ENCODE peak calls at places on chromosomes 16 and 17, in five cellular contexts. F is endothelial cell of umbilical vein, Y is fibroblast of mammary gland, V is GM06990, A is left ventricle myocardium inferior. T is an unnamed sample.
A peak's percentile ranks its signal among the peaks of the same experiment; 100 is the strongest.

GRCh38 chr17:81073967-81074366 is 39.0 kb downstream of the BAIAP2 start:
- DNase-seq in A (no peak), Y (no peak), F (no peak), V (no peak), T (no peak)

GRCh38 chr17:19386974-19387920 is at the start of gene MFAP4:
- DNase-seq in F (no peak), Y (peak; percentile 86), V (no peak), A (peak; percentile 74), T (no peak)

GRCh38 chr17:72754513-72754912 is 338.0 kb downstream of the SLC39A11 start:
- DNase-seq in F (no peak), Y (no peak), V (no peak), A (no peak), T (no peak)

GRCh38 chr17:38464251-38464722 is 36.0 kb downstream of the ARHGAP23 start:
- DNase-seq in F (peak; percentile 42), V (no peak), A (peak; percentile 68), Y (peak; percentile 49), T (peak; percentile 72)

GRCh38 chr16:23949630-23950290 is 114.0 kb downstream of the PRKCB start:
- DNase-seq in F (no peak), V (peak; percentile 69), Y (no peak), A (peak; percentile 30), T (no peak)

GRCh38 chr17:83064732-83065659 is 14.4 kb upstream of the METRNL start:
- DNase-seq in V (no peak), A (peak; percentile 38), Y (no peak), F (no peak), T (no peak)

GRCh38 chr16:8854298-8854948 is 14.4 kb downstream of the CARHSP1 start:
- DNase-seq in Y (no peak), A (no peak), F (no peak), V (no peak), T (no peak)

GRCh38 chr17:45001310-45001709 is 33.2 kb upstream of the C1QL1 start:
- DNase-seq in V (no peak), Y (no peak), F (no peak), A (no peak), T (no peak)

GRCh38 chr17:80899402-80900268 is 92.0 kb upstream of the CHMP6 start:
- DNase-seq in V (no peak), F (peak; percentile 22), Y (peak; percentile 34), A (no peak), T (peak; percentile 30)

GRCh38 chr17:44589316-44590071 is 32.2 kb downstream of the FZD2 start:
- DNase-seq in A (no peak), V (no peak), Y (peak; percentile 63), F (no peak), T (no peak)

GRCh38 chr17:42387663-42388380 is 420 bp downstream of the STAT3 start:
- DNase-seq in F (peak; percentile 41), A (peak; percentile 38), V (peak; percentile 46), Y (no peak), T (peak; percentile 41)

GRCh38 chr17:55577011-55577586 is 65.8 kb upstream of the SMIM36 start:
- DNase-seq in A (peak; percentile 53), V (peak; percentile 33), Y (peak; percentile 95), F (peak; percentile 61), T (peak; percentile 51)

GRCh38 chr17:7982666-7983065 is 19.7 kb upstream of the GUCY2D start:
- DNase-seq in A (no peak), V (no peak), Y (no peak), F (peak; percentile 33), T (peak; percentile 55)

GRCh38 chr17:10186771-10187425 is 11.5 kb downstream of the GAS7 start:
- DNase-seq in F (no peak), Y (no peak), V (no peak), A (no peak), T (no peak)

T was measured in LHCN-M2.